ENCODE peak calls at places on chromosomes 13 and 19, in six cellular contexts. One of them, this sample, is unnamed.

GRCh38 chr19:55635334-55635717 is 5.5 kb upstream of the ZNF580 start:
- DNase-seq in GM12878: no peak
- DNase-seq in K562: no peak
- DNase-seq in HCT116: no peak
- DNase-seq in HepG2: no peak
- DNase-seq in H1: no peak
- DNase-seq in this sample: no peak

GRCh38 chr13:75724742-75725504 is 88.8 kb downstream of the LMO7 start:
- DNase-seq in GM12878: no peak
- DNase-seq in HCT116: no peak
- DNase-seq in HepG2: no peak
- DNase-seq in H1: no peak
- DNase-seq in K562: no peak
- DNase-seq in this sample: no peak

GRCh38 chr13:40340368-40341085 is 325.9 kb downstream of the FOXO1 start:
- DNase-seq in GM12878: no peak
- DNase-seq in K562: no peak
- DNase-seq in HepG2: no peak
- DNase-seq in HCT116: no peak
- DNase-seq in H1: no peak
- DNase-seq in this sample: peak

GRCh38 chr19:50639121-50640112 is at the start of gene SYT3:
- DNase-seq in HCT116: no peak
- DNase-seq in H1: no peak
- DNase-seq in K562: peak
- DNase-seq in HepG2: no peak
- DNase-seq in GM12878: no peak
- DNase-seq in this sample: peak

GRCh38 chr19:49210901-49211451 is 53.4 kb downstream of the TRPM4 start:
- DNase-seq in GM12878: no peak
- DNase-seq in K562: no peak
- DNase-seq in HCT116: no peak
- DNase-seq in H1: no peak
- DNase-seq in HepG2: no peak
- DNase-seq in this sample: no peak

GRCh38 chr19:43798546-43799409 is 3.5 kb downstream of the LYPD5 start:
- DNase-seq in HepG2: no peak
- DNase-seq in K562: no peak
- DNase-seq in GM12878: no peak
- DNase-seq in HCT116: peak
- DNase-seq in H1: no peak
- DNase-seq in this sample: peak

GRCh38 chr13:79483302-79483701 is 2.3 kb downstream of the NDFIP2 start:
- DNase-seq in K562: no peak
- DNase-seq in GM12878: no peak
- DNase-seq in HepG2: no peak
- DNase-seq in HCT116: no peak
- DNase-seq in H1: no peak
- DNase-seq in this sample: no peak

GRCh38 chr13:113239986-113240385 is 30.6 kb downstream of the CUL4A start:
- DNase-seq in GM12878: no peak
- DNase-seq in H1: no peak
- DNase-seq in K562: no peak
- DNase-seq in HCT116: no peak
- DNase-seq in HepG2: no peak
- DNase-seq in this sample: no peak

GRCh38 chr13:34358811-34359513 is 541.0 kb downstream of the RFC3 start:
- DNase-seq in HepG2: no peak
- DNase-seq in H1: no peak
- DNase-seq in K562: no peak
- DNase-seq in HCT116: no peak
- DNase-seq in GM12878: no peak
- DNase-seq in this sample: no peak

GRCh38 chr13:76641056-76641455 is 245.1 kb downstream of the KCTD12 start:
- DNase-seq in HepG2: no peak
- DNase-seq in K562: no peak
- DNase-seq in H1: no peak
- DNase-seq in GM12878: no peak
- DNase-seq in HCT116: no peak
- DNase-seq in this sample: no peak

GRCh38 chr13:35566340-35566739 is 89.9 kb upstream of the MAB21L1 start:
- DNase-seq in K562: no peak
- DNase-seq in HepG2: no peak
- DNase-seq in H1: no peak
- DNase-seq in GM12878: no peak
- DNase-seq in HCT116: no peak
- DNase-seq in this sample: no peak

GRCh38 chr19:39083983-39084731 is at the start of gene ACP7:
- DNase-seq in K562: no peak
- DNase-seq in HepG2: no peak
- DNase-seq in HCT116: no peak
- DNase-seq in GM12878: no peak
- DNase-seq in H1: no peak
- DNase-seq in this sample: no peak

GRCh38 chr19:33094504-33095067 is 13.6 kb downstream of the GPATCH1 start:
- DNase-seq in HepG2: no peak
- DNase-seq in H1: no peak
- DNase-seq in K562: no peak
- DNase-seq in HCT116: no peak
- DNase-seq in GM12878: no peak
- DNase-seq in this sample: no peak

GRCh38 chr19:30897034-30897433 is 452.2 kb downstream of the TSHZ3 start:
- DNase-seq in GM12878: no peak
- DNase-seq in K562: no peak
- DNase-seq in HCT116: no peak
- DNase-seq in HepG2: no peak
- DNase-seq in H1: no peak
- DNase-seq in this sample: no peak

GRCh38 chr13:41139296-41139966 is 6.8 kb upstream of the KBTBD6 start:
- DNase-seq in HCT116: no peak
- DNase-seq in H1: no peak
- DNase-seq in K562: no peak
- DNase-seq in GM12878: no peak
- DNase-seq in HepG2: no peak
- DNase-seq in this sample: no peak

GRCh38 chr19:12952488-12953455 is 4.3 kb downstream of the GADD45GIP1 start:
- DNase-seq in K562: no peak
- DNase-seq in GM12878: no peak
- DNase-seq in HepG2: no peak
- DNase-seq in HCT116: no peak
- DNase-seq in H1: no peak
- DNase-seq in this sample: no peak

GRCh38 chr19:50667759-50668231 is 18.6 kb downstream of the C19orf81 start:
- DNase-seq in HepG2: no peak
- DNase-seq in GM12878: no peak
- DNase-seq in K562: no peak
- DNase-seq in HCT116: no peak
- DNase-seq in H1: no peak
- DNase-seq in this sample: no peak

GRCh38 chr13:51590231-51590630 is 6.0 kb downstream of the WDFY2 start:
- DNase-seq in HepG2: no peak
- DNase-seq in K562: no peak
- DNase-seq in H1: no peak
- DNase-seq in HCT116: no peak
- DNase-seq in GM12878: no peak
- DNase-seq in this sample: no peak

GRCh38 chr19:51026554-51026831 is at the start of gene KLK11:
- DNase-seq in HepG2: no peak
- DNase-seq in K562: no peak
- DNase-seq in GM12878: no peak
- DNase-seq in HCT116: no peak
- DNase-seq in H1: no peak
- DNase-seq in this sample: no peak

GRCh38 chr19:40466219-40467006 is at the start of gene SPTBN4:
- DNase-seq in K562: no peak
- DNase-seq in HepG2: no peak
- DNase-seq in GM12878: peak
- DNase-seq in H1: no peak
- DNase-seq in HCT116: no peak
- DNase-seq in this sample: no peak

GRCh38 chr19:19488875-19489690 is 26.3 kb downstream of the TSSK6 start:
- DNase-seq in GM12878: peak
- DNase-seq in H1: peak
- DNase-seq in HepG2: peak
- DNase-seq in K562: peak
- DNase-seq in HCT116: peak
- DNase-seq in this sample: peak

GRCh38 chr13:44734204-44734707 is 158.1 kb upstream of the TSC22D1 start:
- DNase-seq in GM12878: no peak
- DNase-seq in K562: no peak
- DNase-seq in HepG2: no peak
- DNase-seq in HCT116: no peak
- DNase-seq in H1: no peak
- DNase-seq in this sample: peak

GRCh38 chr19:38062959-38063786 is 156.2 kb downstream of the SIPA1L3 start:
- DNase-seq in HepG2: no peak
- DNase-seq in HCT116: no peak
- DNase-seq in H1: no peak
- DNase-seq in GM12878: no peak
- DNase-seq in K562: no peak
- DNase-seq in this sample: peak

GRCh38 chr13:41034862-41035261 is 15.7 kb upstream of the ELF1 start:
- DNase-seq in GM12878: no peak
- DNase-seq in HCT116: no peak
- DNase-seq in H1: no peak
- DNase-seq in K562: no peak
- DNase-seq in HepG2: no peak
- DNase-seq in this sample: no peak

GRCh38 chr19:45296365-45296764 is 26.3 kb downstream of the CKM start:
- DNase-seq in H1: no peak
- DNase-seq in HepG2: no peak
- DNase-seq in GM12878: no peak
- DNase-seq in HCT116: no peak
- DNase-seq in K562: no peak
- DNase-seq in this sample: no peak

GRCh38 chr13:78192721-78193120 is 274.1 kb upstream of the EDNRB start:
- DNase-seq in GM12878: no peak
- DNase-seq in K562: no peak
- DNase-seq in HepG2: no peak
- DNase-seq in HCT116: no peak
- DNase-seq in H1: no peak
- DNase-seq in this sample: no peak

GRCh38 chr19:40802300-40803169 is 3.5 kb downstream of the EGLN2 start:
- DNase-seq in K562: peak
- DNase-seq in GM12878: no peak
- DNase-seq in HepG2: no peak
- DNase-seq in H1: no peak
- DNase-seq in HCT116: no peak
- DNase-seq in this sample: no peak

GRCh38 chr19:17322854-17323253 is 11.8 kb downstream of the ANO8 start:
- DNase-seq in GM12878: no peak
- DNase-seq in HCT116: no peak
- DNase-seq in HepG2: no peak
- DNase-seq in H1: no peak
- DNase-seq in K562: no peak
- DNase-seq in this sample: no peak

GRCh38 chr19:19524053-19524452 is 4.7 kb upstream of the YJEFN3 start:
- DNase-seq in GM12878: no peak
- DNase-seq in HCT116: no peak
- DNase-seq in K562: no peak
- DNase-seq in H1: no peak
- DNase-seq in HepG2: no peak
- DNase-seq in this sample: no peak

GRCh38 chr13:113809934-113810333 is 50.9 kb downstream of the TMEM255B start:
- DNase-seq in K562: no peak
- DNase-seq in HepG2: no peak
- DNase-seq in H1: no peak
- DNase-seq in HCT116: no peak
- DNase-seq in GM12878: no peak
- DNase-seq in this sample: no peak

GRCh38 chr19:55247621-55248099 is 11.2 kb downstream of the PPP6R1 start:
- DNase-seq in K562: no peak
- DNase-seq in HCT116: no peak
- DNase-seq in H1: no peak
- DNase-seq in HepG2: no peak
- DNase-seq in GM12878: no peak
- DNase-seq in this sample: peak

GRCh38 chr19:8580710-8581281 is 3.6 kb upstream of the MYO1F start:
- DNase-seq in K562: peak
- DNase-seq in H1: peak
- DNase-seq in GM12878: no peak
- DNase-seq in HCT116: peak
- DNase-seq in HepG2: peak
- DNase-seq in this sample: peak
- TF ChIP-seq JUND in K562: peak
- TF ChIP-seq JUND in H1: peak
- TF ChIP-seq JUND in GM12878: no peak
- TF ChIP-seq JUND in HCT116: no peak
- TF ChIP-seq JUND in HepG2: no peak
- TF ChIP-seq JUND in this sample: no peak

GRCh38 chr13:98239156-98240076 is 62.3 kb upstream of the RNF113B start:
- DNase-seq in K562: no peak
- DNase-seq in GM12878: no peak
- DNase-seq in HepG2: no peak
- DNase-seq in H1: peak
- DNase-seq in HCT116: no peak
- DNase-seq in this sample: no peak
- TF ChIP-seq JUND in K562: no peak
- TF ChIP-seq JUND in GM12878: no peak
- TF ChIP-seq JUND in HepG2: no peak
- TF ChIP-seq JUND in H1: no peak
- TF ChIP-seq JUND in HCT116: no peak
- TF ChIP-seq JUND in this sample: no peak

DNA sequence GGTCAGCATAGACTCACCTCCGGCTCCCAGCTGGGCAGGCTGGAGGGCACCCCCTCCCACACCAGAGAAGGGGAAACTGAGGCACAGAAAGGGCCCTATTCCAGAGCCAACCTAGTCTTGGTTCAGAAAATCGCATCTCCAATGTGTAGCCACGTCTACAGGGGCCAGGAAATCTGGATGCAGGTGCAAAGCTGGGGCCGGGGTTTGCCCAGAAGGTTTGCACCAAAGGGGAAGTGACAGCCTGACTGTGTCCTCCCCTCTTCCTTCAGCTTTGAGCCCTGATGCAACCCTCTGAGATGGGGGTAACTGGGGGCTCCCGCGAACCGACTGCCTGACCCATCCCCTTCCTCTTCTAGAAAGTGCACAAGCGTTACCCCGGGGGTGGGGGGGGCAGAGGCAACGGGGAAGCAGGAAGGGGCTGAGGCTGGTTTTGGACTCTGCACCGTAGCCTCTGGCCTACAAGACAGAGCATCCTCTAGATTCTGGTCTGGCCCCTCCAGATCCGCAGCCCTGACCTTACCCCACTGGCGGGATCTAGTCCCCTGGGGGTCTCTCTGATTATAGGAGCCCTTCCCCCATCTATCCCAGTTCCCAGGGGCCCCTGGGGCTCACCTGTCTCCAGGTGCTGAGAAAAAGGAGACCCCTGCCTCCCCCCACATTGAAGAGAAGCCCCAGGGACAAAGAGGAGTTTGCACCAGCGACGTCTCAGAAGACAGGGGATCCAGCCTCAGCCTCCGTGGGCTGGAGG is 1.1 kb upstream of the ONECUT3 start:
- DNase-seq in H1: no peak
- DNase-seq in K562: no peak
- DNase-seq in HCT116: no peak
- DNase-seq in GM12878: no peak
- DNase-seq in HepG2: no peak
- DNase-seq in this sample: no peak
- TF ChIP-seq JUND in H1: no peak
- TF ChIP-seq JUND in K562: no peak
- TF ChIP-seq JUND in HCT116: no peak
- TF ChIP-seq JUND in GM12878: no peak
- TF ChIP-seq JUND in HepG2: no peak
- TF ChIP-seq JUND in this sample: no peak

GRCh38 chr19:52398091-52398461 is 427 bp downstream of the ZNF528 start:
- DNase-seq in K562: peak
- DNase-seq in HCT116: no peak
- DNase-seq in H1: no peak
- DNase-seq in GM12878: no peak
- DNase-seq in HepG2: peak
- DNase-seq in this sample: no peak
- TF ChIP-seq JUND in K562: no peak
- TF ChIP-seq JUND in HCT116: no peak
- TF ChIP-seq JUND in H1: no peak
- TF ChIP-seq JUND in GM12878: no peak
- TF ChIP-seq JUND in HepG2: no peak
- TF ChIP-seq JUND in this sample: no peak

This sample was measured in T47D.